ENCODE peak calls at places on chromosomes 4 and X, in nine cellular contexts. A is A172; X is GM23248; T is lower lobe of right lung; D is activated T-helper 1 cell treated with anti-CD3 and anti-CD28 coated beads, Interleukin-12 subunit alpha, Interleukin-12 subunit beta, Interleukin-2, Interleukin-4 antibody, amounts not matched to agents 30 ng/mL and 10 ng/mL and 1 ng/mL, durations not matched to agents 14 hours and 24 hours and 36 hours; P is naive thymus-derived CD8-positive, alpha-beta T cell; Z is stimulated activated CD4-positive, alpha-beta T cell treated with anti-CD3 and anti-CD28 coated beads, TNF-alpha, amount 100 ng/mL, for 24 hours; G is activated CD4-positive, alpha-beta T cell treated with anti-CD3 and anti-CD28 coated beads for 1 hour; O is NCI-H146. U is an unnamed sample.

GRCh38 chr4:6278801-6279197 is 9.1 kb downstream of the WFS1 start:
- DNase-seq in A (peak; percentile 10), X (no peak), T (no peak), D (no peak), P (no peak), Z (no peak), G (no peak), O (no peak), U (no peak)

GRCh38 chrX:138874271-138874670 is 162.8 kb upstream of the FGF13 start:
- DNase-seq in A (no peak), X (no peak), T (no peak), D (no peak), P (no peak), Z (no peak), G (no peak), O (no peak), U (no peak)

GRCh38 chrX:2327423-2327822 is 173.4 kb downstream of the DHRSX start:
- DNase-seq in A (no peak), X (no peak), T (no peak), D (no peak), P (no peak), Z (no peak), G (no peak), O (no peak), U (no peak)

GRCh38 chr4:78309352-78309751 is 242.2 kb upstream of the ANXA3 start:
- DNase-seq in A (no peak), X (no peak), T (no peak), D (no peak), P (no peak), Z (no peak), G (no peak), O (no peak), U (no peak)

GRCh38 chrX:21683910-21684309 is 25.8 kb upstream of the KLHL34 start:
- DNase-seq in A (no peak), X (peak; percentile 69), T (no peak), D (no peak), P (no peak), Z (no peak), G (no peak), O (no peak), U (no peak)

GRCh38 chr4:95120456-95120855 is 362.7 kb downstream of the BMPR1B start:
- DNase-seq in A (no peak), X (no peak), T (no peak), D (no peak), P (no peak), Z (no peak), G (no peak), O (no peak), U (no peak)

GRCh38 chrX:152943826-152944225 is 46.0 kb downstream of the ZNF185 start:
- DNase-seq in A (no peak), X (no peak), T (no peak), D (no peak), P (no peak), Z (no peak), G (no peak), O (no peak), U (no peak)

GRCh38 chrX:119249836-119250340 is 13.8 kb downstream of the PGRMC1 start:
- DNase-seq in A (no peak), X (peak; percentile 16), T (no peak), D (no peak), P (no peak), Z (no peak), G (no peak), O (no peak), U (no peak)

GRCh38 chr4:116603096-116603495 is 482.3 kb downstream of the TRAM1L1 start:
- DNase-seq in A (no peak), X (no peak), T (no peak), D (no peak), P (no peak), Z (no peak), G (no peak), O (no peak), U (no peak)

GRCh38 chr4:113943085-113943484 is 36.4 kb downstream of the ARSJ start:
- DNase-seq in A (no peak), X (no peak), T (no peak), D (no peak), P (no peak), Z (no peak), G (no peak), O (no peak), U (no peak)

GRCh38 chr4:111323916-111324315 is 701.0 kb upstream of the PITX2 start:
- DNase-seq in A (no peak), X (peak; percentile 33), T (no peak), D (no peak), P (no peak), Z (no peak), G (no peak), O (no peak), U (no peak)

GRCh38 chrX:74450803-74451449 is 29.6 kb downstream of the SLC16A2 start:
- DNase-seq in A (peak; percentile 78), X (peak; percentile 90), T (no peak), D (no peak), P (no peak), Z (no peak), G (no peak), O (no peak), U (no peak)

GRCh38 chr4:32140636-32141035 is 1420.5 kb downstream of the PCDH7 start:
- DNase-seq in A (peak; percentile 88), X (no peak), T (no peak), D (no peak), P (no peak), Z (no peak), G (no peak), O (peak; percentile 50), U (no peak)

GRCh38 chr4:2413821-2414610 is 4.4 kb downstream of the ZFYVE28 start:
- DNase-seq in A (no peak), X (peak; percentile 22), T (peak; percentile 43), D (no peak), P (no peak), Z (no peak), G (no peak), O (no peak), U (no peak)

GRCh38 chr4:156790866-156791265 is 180.7 kb downstream of the PDGFC start:
- DNase-seq in A (peak; percentile 92), X (peak; percentile 75), T (no peak), D (no peak), P (no peak), Z (no peak), G (no peak), O (no peak), U (no peak)

GRCh38 chr4:15917297-15917696 is 21.2 kb downstream of the FGFBP1 start:
- DNase-seq in A (no peak), X (peak; percentile 58), T (no peak), D (no peak), P (no peak), Z (no peak), G (no peak), O (no peak), U (no peak)

GRCh38 chr4:87150498-87151261 is 69.7 kb downstream of the KLHL8 start:
- DNase-seq in A (peak; percentile 67), X (peak; percentile 71), T (no peak), D (peak; percentile 37), P (peak; percentile 73), Z (peak; percentile 18), G (no peak), O (peak; percentile 35), U (no peak)

GRCh38 chrX:19566359-19567141 is 51.2 kb upstream of the MAP3K15 start:
- DNase-seq in A (no peak), X (peak; percentile 36), T (no peak), D (peak; percentile 8), P (no peak), Z (no peak), G (no peak), O (no peak), U (no peak)

GRCh38 chrX:154490021-154490413 is 412 bp downstream of the SLC10A3 start:
- DNase-seq in A (peak; percentile 68), X (peak; percentile 66), T (no peak), D (no peak), P (no peak), Z (no peak), G (no peak), O (no peak), U (no peak)

GRCh38 chrX:122389005-122389404 is 795.1 kb upstream of the GRIA3 start:
- DNase-seq in A (no peak), X (no peak), T (no peak), D (no peak), P (no peak), Z (no peak), G (no peak), O (no peak), U (no peak)

GRCh38 chrX:133171962-133172708 is 46.0 kb downstream of the TFDP3 start:
- DNase-seq in A (peak; percentile 6), X (peak; percentile 16), T (no peak), D (no peak), P (no peak), Z (no peak), G (no peak), O (no peak), U (no peak)

GRCh38 chr4:151012836-151013235 is 2.2 kb downstream of the LRBA start:
- DNase-seq in A (peak; percentile 26), X (no peak), T (no peak), D (no peak), P (no peak), Z (no peak), G (no peak), O (peak; percentile 2), U (no peak)

GRCh38 chr4:52588097-52588496 is 71.0 kb downstream of the USP46 start:
- DNase-seq in A (no peak), X (peak; percentile 39), T (no peak), D (no peak), P (no peak), Z (no peak), G (no peak), O (peak; percentile 27), U (no peak)

GRCh38 chrX:50697691-50698090 is 116.3 kb downstream of the SHROOM4 start:
- DNase-seq in A (peak; percentile 2), X (peak; percentile 74), T (no peak), D (no peak), P (no peak), Z (no peak), G (no peak), O (no peak), U (no peak)

GRCh38 chrX:127574829-127575228 is 477.4 kb downstream of the ACTRT1 start:
- DNase-seq in A (no peak), X (no peak), T (peak; percentile 13), D (no peak), P (no peak), Z (no peak), G (no peak), O (no peak), U (no peak)

GRCh38 chr4:113645771-113646455 is 115.6 kb downstream of the CAMK2D start:
- DNase-seq in A (peak; percentile 87), X (peak; percentile 56), T (no peak), D (no peak), P (no peak), Z (no peak), G (no peak), O (peak; percentile 51), U (no peak)

U was measured in activated B cell treated with CpG ODN at 0.5 μM for 24 hours.